ENCODE peak calls at places on chromosomes 12 and 14, in four cellular contexts. X is HepG2, H is HCT116, G is SK-N-SH. Q is an unnamed sample.

GRCh38 chr12:112676526-112676925 is 115.0 kb upstream of the RPH3A start:
- DNase-seq in X (no peak), H (no peak), G (no peak), Q (peak)

GRCh38 chr14:90503582-90503981 is 106.8 kb downstream of the CALM1 start:
- DNase-seq in X (no peak), H (no peak), G (peak), Q (no peak)

GRCh38 chr12:91551927-91552326 is 369.3 kb upstream of the DCN start:
- DNase-seq in X (no peak), H (no peak), G (no peak), Q (no peak)

GRCh38 chr14:95519699-95520098 is 3.2 kb upstream of the SYNE3 start:
- DNase-seq in X (no peak), H (peak), G (peak), Q (no peak)

GRCh38 chr12:57309420-57309819 is 58.4 kb upstream of the STAC3 start:
- DNase-seq in X (no peak), H (no peak), G (no peak), Q (no peak)

GRCh38 chr14:88430976-88431375 is 45.5 kb downstream of the SPATA7 start:
- DNase-seq in X (no peak), H (no peak), G (no peak), Q (no peak)

GRCh38 chr14:25001096-25001982 is 48.6 kb downstream of the STXBP6 start:
- DNase-seq in X (no peak), H (no peak), G (no peak), Q (no peak)

GRCh38 chr14:98227000-98227726 is 1044.8 kb downstream of the BCL11B start:
- DNase-seq in X (no peak), H (no peak), G (no peak), Q (no peak)

GRCh38 chr14:22908601-22909000 is 10.3 kb downstream of the RBM23 start:
- DNase-seq in X (no peak), H (no peak), G (no peak), Q (no peak)

GRCh38 chr12:68628698-68629097 is 18.0 kb downstream of the RAP1B start:
- DNase-seq in X (no peak), H (no peak), G (no peak), Q (no peak)

GRCh38 chr14:106491851-106492250 is 965.5 kb downstream of the TMEM121 start:
- DNase-seq in X (no peak), H (no peak), G (no peak), Q (no peak)

GRCh38 chr12:64729909-64730584 is 29.2 kb downstream of the GNS start:
- DNase-seq in X (no peak), H (no peak), G (no peak), Q (no peak)

GRCh38 chr14:92121670-92122350 is at the start of the genes CPSF2 and NDUFB1:
- DNase-seq in X (peak), H (peak), G (peak), Q (peak)

GRCh38 chr12:29733060-29733459 is 50.7 kb downstream of the TMTC1 start:
- DNase-seq in X (no peak), H (no peak), G (no peak), Q (no peak)

GRCh38 chr12:80707830-80708534 is 548 bp downstream of the MYF6 start:
- DNase-seq in X (no peak), H (no peak), G (no peak), Q (no peak)

GRCh38 chr12:124684971-124685688 is 117.7 kb upstream of the NCOR2 start:
- DNase-seq in X (no peak), H (no peak), G (no peak), Q (no peak)

GRCh38 chr12:52120951-52121847 is 41.7 kb downstream of the SMIM41 start:
- DNase-seq in X (no peak), H (no peak), G (peak), Q (no peak)

GRCh38 chr14:55240526-55241178 is 30.6 kb upstream of the FBXO34 start:
- DNase-seq in X (no peak), H (no peak), G (peak), Q (no peak)

GRCh38 chr14:55416866-55417265 is 5.2 kb upstream of the ATG14 start:
- DNase-seq in X (no peak), H (peak), G (no peak), Q (no peak)

GRCh38 chr14:91858536-91859275 is 8.6 kb downstream of the TC2N start:
- DNase-seq in X (peak), H (peak), G (no peak), Q (no peak)

GRCh38 chr12:12786371-12786715 is 884 bp downstream of the APOLD1 start:
- DNase-seq in X (no peak), H (no peak), G (no peak), Q (no peak)

GRCh38 chr14:88824314-88825077 is at the start of gene TTC8:
- DNase-seq in X (peak), H (peak), G (peak), Q (peak)

GRCh38 chr12:111024205-111024794 is 103.9 kb upstream of the MYL2 start:
- DNase-seq in X (peak), H (peak), G (peak), Q (no peak)

GRCh38 chr12:30010071-30011052 is 226.6 kb upstream of the TMTC1 start:
- DNase-seq in X (no peak), H (no peak), G (no peak), Q (no peak)

GRCh38 chr14:100486025-100486828 is 101.0 kb downstream of the BEGAIN start:
- DNase-seq in X (peak), H (no peak), G (peak), Q (peak)

GRCh38 chr14:82776958-82777357 is 1243.3 kb upstream of the SEL1L start:
- DNase-seq in X (no peak), H (no peak), G (no peak), Q (no peak)

GRCh38 chr14:33810308-33810707 is 140.6 kb downstream of the EGLN3 start:
- DNase-seq in X (no peak), H (no peak), G (no peak), Q (no peak)

GRCh38 chr12:65795453-65795852 is 28.8 kb upstream of the HMGA2 start:
- DNase-seq in X (no peak), H (no peak), G (no peak), Q (no peak)

GRCh38 chr12:98440165-98440581 is 75.2 kb upstream of the TMPO start:
- DNase-seq in X (no peak), H (no peak), G (no peak), Q (no peak)

GRCh38 chr12:11798856-11799530 is 149.5 kb downstream of the ETV6 start:
- DNase-seq in X (peak), H (no peak), G (no peak), Q (no peak)

GRCh38 chr12:69840727-69841126 is 15.7 kb downstream of the MYRFL start:
- DNase-seq in X (no peak), H (no peak), G (no peak), Q (no peak)

GRCh38 chr12:108515916-108516315 is 839 bp downstream of the FICD start:
- DNase-seq in X (peak), H (no peak), G (no peak), Q (no peak)

GRCh38 chr14:65462411-65462810 is 49.9 kb downstream of the FUT8 start:
- DNase-seq in X (no peak), H (no peak), G (no peak), Q (no peak)

GRCh38 chr14:79056879-79057278 is 886.7 kb downstream of the NRXN3 start:
- DNase-seq in X (no peak), H (no peak), G (no peak), Q (no peak)

GRCh38 chr12:19530631-19531020 is 91.3 kb downstream of the AEBP2 start:
- DNase-seq in X (no peak), H (no peak), G (no peak), Q (no peak)

GRCh38 chr12:123107926-123108681 is 42.8 kb downstream of the PITPNM2 start:
- DNase-seq in X (no peak), H (no peak), G (no peak), Q (no peak)

GRCh38 chr14:24232645-24233537 is at the start of gene GMPR2:
- DNase-seq in X (no peak), H (no peak), G (peak), Q (no peak)

GRCh38 chr14:53542692-53543091 is 389.6 kb upstream of the DDHD1 start:
- DNase-seq in X (peak), H (no peak), G (peak), Q (no peak)

GRCh38 chr12:132153501-132154340 is 9.5 kb downstream of the NOC4L start:
- DNase-seq in X (peak), H (no peak), G (peak), Q (peak)
- H3K4me3 ChIP-seq in X (peak), H (no peak), G (no peak), Q (no peak)

GRCh38 chr12:100020370-100020769 is 35.6 kb upstream of the ANKS1B start:
- DNase-seq in X (no peak), H (no peak), G (no peak), Q (no peak)
- TF ChIP-seq YY1 in X (no peak), H (no peak), G (no peak), Q (no peak)

DNA sequence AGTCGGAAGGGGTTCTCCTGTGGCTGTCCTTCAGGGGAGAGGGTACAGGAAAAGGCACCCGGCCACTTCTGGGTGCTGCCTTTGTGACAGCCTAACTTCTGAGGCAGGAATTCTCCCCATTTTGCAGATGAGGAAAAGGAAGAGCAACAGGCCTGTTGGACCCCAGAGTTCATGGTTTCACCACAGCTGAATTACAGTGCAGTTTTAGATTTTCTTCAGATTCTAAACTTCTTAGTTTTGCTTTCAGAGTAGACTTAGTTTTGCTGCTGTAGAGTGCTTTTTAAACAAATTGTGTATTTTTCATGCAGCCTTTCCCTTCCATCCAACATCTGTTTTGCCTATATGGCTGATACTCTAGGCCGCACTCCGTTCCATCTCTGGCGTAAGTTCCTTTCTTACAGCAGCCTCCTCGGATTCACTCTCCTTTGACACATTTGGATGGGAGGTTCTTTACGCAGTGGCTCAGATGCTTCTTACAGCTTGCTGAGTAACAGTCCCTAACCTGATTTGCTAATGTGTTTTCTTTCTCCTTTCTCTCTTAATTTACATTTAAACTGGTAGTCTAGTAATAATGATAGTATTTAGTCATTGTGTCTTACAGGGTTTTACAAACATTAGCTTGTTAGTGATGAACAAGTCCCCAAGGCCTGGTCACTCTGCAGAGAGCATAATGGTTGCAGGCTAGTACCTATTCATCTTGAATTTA is 7.8 kb downstream of the TRAF3 start:
- DNase-seq in X (no peak), H (no peak), G (no peak), Q (no peak)
- H3K4me3 ChIP-seq in X (no peak), H (no peak), G (no peak), Q (no peak)

DNA sequence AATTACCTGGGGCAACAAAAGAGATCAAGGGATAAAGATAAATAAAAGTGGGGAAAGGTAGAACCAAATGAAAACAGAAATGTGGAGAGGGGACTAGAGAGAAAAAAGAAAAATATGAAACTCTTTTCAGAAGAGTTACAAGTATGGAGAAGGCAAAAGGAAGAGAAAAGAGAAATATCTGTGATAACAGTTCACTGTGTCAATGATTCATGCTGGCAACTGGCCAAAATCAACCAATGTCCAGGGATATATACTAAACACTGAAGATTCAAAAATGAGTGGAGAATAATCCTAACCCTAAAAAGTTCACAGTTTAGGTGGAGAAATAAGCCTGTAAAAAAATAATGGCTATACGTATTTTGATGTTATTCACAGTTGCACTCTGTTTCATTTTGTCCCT is 372.3 kb upstream of the KITLG start:
- DNase-seq in X (peak), H (peak), G (no peak), Q (no peak)
- TF ChIP-seq YY1 in X (no peak), H (no peak), G (no peak), Q (no peak)

DNA sequence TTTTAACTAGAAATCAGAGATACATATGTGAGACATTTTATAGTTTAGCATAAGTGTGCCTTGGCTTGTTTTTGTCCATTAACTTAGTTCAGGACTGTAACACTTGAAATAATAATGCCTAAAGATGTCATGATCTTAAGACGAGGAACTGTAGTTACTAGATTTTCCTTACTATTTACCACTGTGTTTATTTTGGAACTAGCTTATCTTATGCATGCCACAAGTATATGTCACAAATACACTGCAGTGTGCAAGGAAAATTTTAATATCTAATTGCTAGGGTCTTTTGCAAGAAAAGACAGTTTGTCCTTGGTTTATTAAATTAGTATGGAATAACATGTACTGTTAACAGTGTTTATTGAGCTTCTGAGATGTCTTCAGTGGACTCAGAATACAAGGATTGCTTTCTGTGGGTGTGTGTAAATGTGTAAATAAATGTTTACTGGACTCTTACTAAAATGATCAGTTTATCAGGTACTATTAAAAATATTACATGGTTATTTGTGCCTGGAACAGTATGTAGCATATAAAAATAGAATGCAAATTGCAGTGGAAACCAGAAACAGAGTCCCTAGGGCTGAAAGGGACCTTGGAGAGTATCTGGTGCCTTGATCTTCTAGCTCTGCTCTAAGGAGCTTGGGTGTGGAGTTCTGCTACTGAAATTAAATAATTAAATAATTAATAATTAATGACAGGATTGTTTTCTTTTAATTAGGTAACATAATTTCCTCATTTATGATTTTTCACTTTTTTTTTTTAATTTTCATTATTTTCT is 58.1 kb downstream of the FGD4 start:
- DNase-seq in X (no peak), H (no peak), G (no peak), Q (no peak)
- H3K4me3 ChIP-seq in X (no peak), H (no peak), G (no peak), Q (no peak)

Q was measured in NT2/D1.